ENCODE peak calls at places on chromosomes 4 and X, in eight cellular contexts. One of them, this sample, is unnamed.

GRCh38 chr4:2352729-2353221 is 65.7 kb downstream of the ZFYVE28 start:
- DNase-seq in T-cell: no peak
- DNase-seq in brain microvascular endothelial cell: no peak
- DNase-seq in GM04504: no peak
- DNase-seq in CD4-positive, CD25-positive, alpha-beta regulatory T cell: no peak
- DNase-seq in GM06990: no peak
- DNase-seq in nephron progenitor cell: no peak
- DNase-seq in H9: no peak
- DNase-seq in this sample: no peak

GRCh38 chr4:82452026-82452425 is 21.6 kb downstream of the ENOPH1 start:
- DNase-seq in CD4-positive, CD25-positive, alpha-beta regulatory T cell: no peak
- DNase-seq in GM06990: no peak
- DNase-seq in nephron progenitor cell: no peak
- DNase-seq in GM04504: no peak
- DNase-seq in brain microvascular endothelial cell: no peak
- DNase-seq in T-cell: no peak
- DNase-seq in H9: no peak
- DNase-seq in this sample: no peak

GRCh38 chr4:55868691-55869090 is 15.2 kb downstream of the EXOC1 start:
- DNase-seq in GM06990: no peak
- DNase-seq in H9: no peak
- DNase-seq in T-cell: no peak
- DNase-seq in GM04504: no peak
- DNase-seq in brain microvascular endothelial cell: no peak
- DNase-seq in CD4-positive, CD25-positive, alpha-beta regulatory T cell: no peak
- DNase-seq in nephron progenitor cell: no peak
- DNase-seq in this sample: no peak

GRCh38 chrX:14501312-14501711 is 28.0 kb upstream of the GLRA2 start:
- DNase-seq in GM06990: no peak
- DNase-seq in H9: no peak
- DNase-seq in T-cell: no peak
- DNase-seq in CD4-positive, CD25-positive, alpha-beta regulatory T cell: no peak
- DNase-seq in brain microvascular endothelial cell: no peak
- DNase-seq in GM04504: no peak
- DNase-seq in nephron progenitor cell: no peak
- DNase-seq in this sample: no peak

GRCh38 chr4:37415845-37416369 is 171.4 kb downstream of the NWD2 start:
- DNase-seq in GM04504: no peak
- DNase-seq in T-cell: no peak
- DNase-seq in GM06990: no peak
- DNase-seq in CD4-positive, CD25-positive, alpha-beta regulatory T cell: no peak
- DNase-seq in nephron progenitor cell: no peak
- DNase-seq in H9: peak
- DNase-seq in brain microvascular endothelial cell: no peak
- DNase-seq in this sample: no peak

GRCh38 chrX:46572295-46572936 is 1.1 kb upstream of the CHST7 start:
- DNase-seq in GM04504: no peak
- DNase-seq in brain microvascular endothelial cell: no peak
- DNase-seq in GM06990: peak
- DNase-seq in CD4-positive, CD25-positive, alpha-beta regulatory T cell: peak
- DNase-seq in T-cell: no peak
- DNase-seq in H9: no peak
- DNase-seq in nephron progenitor cell: no peak
- DNase-seq in this sample: no peak

GRCh38 chr4:54941994-54942552 is 183.3 kb downstream of the KDR start:
- DNase-seq in T-cell: peak
- DNase-seq in brain microvascular endothelial cell: no peak
- DNase-seq in nephron progenitor cell: no peak
- DNase-seq in GM06990: no peak
- DNase-seq in GM04504: no peak
- DNase-seq in H9: no peak
- DNase-seq in CD4-positive, CD25-positive, alpha-beta regulatory T cell: peak
- DNase-seq in this sample: no peak

GRCh38 chr4:69832326-69833030 is 27.5 kb downstream of the SULT1E1 start:
- DNase-seq in GM06990: no peak
- DNase-seq in CD4-positive, CD25-positive, alpha-beta regulatory T cell: no peak
- DNase-seq in brain microvascular endothelial cell: no peak
- DNase-seq in H9: no peak
- DNase-seq in GM04504: no peak
- DNase-seq in nephron progenitor cell: no peak
- DNase-seq in T-cell: no peak
- DNase-seq in this sample: no peak

GRCh38 chr4:146095091-146095690 is 80.3 kb upstream of the LSM6 start:
- DNase-seq in GM06990: no peak
- DNase-seq in CD4-positive, CD25-positive, alpha-beta regulatory T cell: peak
- DNase-seq in nephron progenitor cell: peak
- DNase-seq in brain microvascular endothelial cell: peak
- DNase-seq in H9: no peak
- DNase-seq in GM04504: peak
- DNase-seq in T-cell: no peak
- DNase-seq in this sample: no peak

GRCh38 chrX:27186671-27187070 is 276.5 kb downstream of the PPP4R3C start:
- DNase-seq in T-cell: peak
- DNase-seq in GM04504: peak
- DNase-seq in brain microvascular endothelial cell: peak
- DNase-seq in nephron progenitor cell: peak
- DNase-seq in GM06990: no peak
- DNase-seq in H9: peak
- DNase-seq in CD4-positive, CD25-positive, alpha-beta regulatory T cell: peak
- DNase-seq in this sample: peak

GRCh38 chr4:185311113-185311888 is 84.4 kb downstream of the LRP2BP start:
- DNase-seq in GM04504: no peak
- DNase-seq in H9: no peak
- DNase-seq in GM06990: peak
- DNase-seq in CD4-positive, CD25-positive, alpha-beta regulatory T cell: no peak
- DNase-seq in nephron progenitor cell: no peak
- DNase-seq in T-cell: no peak
- DNase-seq in brain microvascular endothelial cell: no peak
- DNase-seq in this sample: peak

GRCh38 chrX:120380699-120381098 is 18.8 kb downstream of the ATP1B4 start:
- DNase-seq in GM04504: no peak
- DNase-seq in T-cell: no peak
- DNase-seq in nephron progenitor cell: no peak
- DNase-seq in brain microvascular endothelial cell: no peak
- DNase-seq in CD4-positive, CD25-positive, alpha-beta regulatory T cell: peak
- DNase-seq in GM06990: no peak
- DNase-seq in H9: peak
- DNase-seq in this sample: no peak

GRCh38 chr4:150938417-150938816 is 76.7 kb downstream of the LRBA start:
- DNase-seq in T-cell: no peak
- DNase-seq in H9: peak
- DNase-seq in CD4-positive, CD25-positive, alpha-beta regulatory T cell: no peak
- DNase-seq in nephron progenitor cell: no peak
- DNase-seq in brain microvascular endothelial cell: no peak
- DNase-seq in GM04504: no peak
- DNase-seq in GM06990: no peak
- DNase-seq in this sample: no peak

GRCh38 chrX:13371191-13371590 is 51.3 kb upstream of the ATXN3L start:
- DNase-seq in GM04504: no peak
- DNase-seq in GM06990: no peak
- DNase-seq in brain microvascular endothelial cell: no peak
- DNase-seq in T-cell: no peak
- DNase-seq in H9: no peak
- DNase-seq in nephron progenitor cell: no peak
- DNase-seq in CD4-positive, CD25-positive, alpha-beta regulatory T cell: no peak
- DNase-seq in this sample: no peak

GRCh38 chr4:171561419-171561818 is 251.8 kb upstream of the GALNTL6 start:
- DNase-seq in GM06990: no peak
- DNase-seq in GM04504: no peak
- DNase-seq in nephron progenitor cell: no peak
- DNase-seq in H9: no peak
- DNase-seq in T-cell: no peak
- DNase-seq in CD4-positive, CD25-positive, alpha-beta regulatory T cell: no peak
- DNase-seq in brain microvascular endothelial cell: no peak
- DNase-seq in this sample: no peak

GRCh38 chr4:61666248-61666647 is 466.1 kb downstream of the ADGRL3 start:
- DNase-seq in nephron progenitor cell: no peak
- DNase-seq in brain microvascular endothelial cell: no peak
- DNase-seq in CD4-positive, CD25-positive, alpha-beta regulatory T cell: no peak
- DNase-seq in H9: no peak
- DNase-seq in GM06990: no peak
- DNase-seq in T-cell: no peak
- DNase-seq in GM04504: no peak
- DNase-seq in this sample: no peak

GRCh38 chr4:6383929-6384328 is 88.5 kb downstream of the PPP2R2C start:
- DNase-seq in nephron progenitor cell: no peak
- DNase-seq in GM06990: no peak
- DNase-seq in GM04504: no peak
- DNase-seq in T-cell: no peak
- DNase-seq in CD4-positive, CD25-positive, alpha-beta regulatory T cell: no peak
- DNase-seq in H9: no peak
- DNase-seq in brain microvascular endothelial cell: no peak
- DNase-seq in this sample: no peak

GRCh38 chr4:83828601-83829000 is 292.7 kb downstream of the GPAT3 start:
- DNase-seq in GM06990: no peak
- DNase-seq in H9: no peak
- DNase-seq in T-cell: no peak
- DNase-seq in CD4-positive, CD25-positive, alpha-beta regulatory T cell: no peak
- DNase-seq in nephron progenitor cell: no peak
- DNase-seq in brain microvascular endothelial cell: no peak
- DNase-seq in GM04504: no peak
- DNase-seq in this sample: no peak

GRCh38 chr4:77432702-77433101 is 172.9 kb upstream of the CXCL13 start:
- DNase-seq in H9: no peak
- DNase-seq in nephron progenitor cell: no peak
- DNase-seq in CD4-positive, CD25-positive, alpha-beta regulatory T cell: no peak
- DNase-seq in brain microvascular endothelial cell: no peak
- DNase-seq in GM04504: no peak
- DNase-seq in T-cell: no peak
- DNase-seq in GM06990: no peak
- DNase-seq in this sample: no peak

GRCh38 chr4:183099537-183100297 is 660 bp downstream of the WWC2 start:
- DNase-seq in T-cell: no peak
- DNase-seq in brain microvascular endothelial cell: no peak
- DNase-seq in GM04504: no peak
- DNase-seq in nephron progenitor cell: peak
- DNase-seq in H9: peak
- DNase-seq in CD4-positive, CD25-positive, alpha-beta regulatory T cell: no peak
- DNase-seq in GM06990: no peak
- DNase-seq in this sample: no peak

GRCh38 chr4:131613086-131613823 is 1535.8 kb upstream of the PCDH10 start:
- DNase-seq in GM04504: no peak
- DNase-seq in CD4-positive, CD25-positive, alpha-beta regulatory T cell: no peak
- DNase-seq in nephron progenitor cell: no peak
- DNase-seq in T-cell: no peak
- DNase-seq in brain microvascular endothelial cell: no peak
- DNase-seq in H9: no peak
- DNase-seq in GM06990: no peak
- DNase-seq in this sample: no peak

GRCh38 chr4:16860506-16860905 is 37.9 kb downstream of the LDB2 start:
- DNase-seq in H9: no peak
- DNase-seq in nephron progenitor cell: no peak
- DNase-seq in T-cell: no peak
- DNase-seq in CD4-positive, CD25-positive, alpha-beta regulatory T cell: no peak
- DNase-seq in GM04504: peak
- DNase-seq in GM06990: no peak
- DNase-seq in brain microvascular endothelial cell: peak
- DNase-seq in this sample: no peak

GRCh38 chrX:38770152-38770551 is 31.1 kb upstream of the MID1IP1 start:
- DNase-seq in nephron progenitor cell: no peak
- DNase-seq in brain microvascular endothelial cell: no peak
- DNase-seq in T-cell: no peak
- DNase-seq in GM04504: no peak
- DNase-seq in H9: no peak
- DNase-seq in GM06990: no peak
- DNase-seq in CD4-positive, CD25-positive, alpha-beta regulatory T cell: no peak
- DNase-seq in this sample: no peak

GRCh38 chr4:78235800-78236199 is 178.7 kb downstream of the FRAS1 start:
- DNase-seq in CD4-positive, CD25-positive, alpha-beta regulatory T cell: no peak
- DNase-seq in T-cell: no peak
- DNase-seq in GM04504: no peak
- DNase-seq in brain microvascular endothelial cell: no peak
- DNase-seq in H9: no peak
- DNase-seq in GM06990: no peak
- DNase-seq in nephron progenitor cell: no peak
- DNase-seq in this sample: no peak

GRCh38 chr4:152885185-152885584 is 50.9 kb upstream of the FHDC1 start:
- DNase-seq in nephron progenitor cell: no peak
- DNase-seq in CD4-positive, CD25-positive, alpha-beta regulatory T cell: no peak
- DNase-seq in GM04504: no peak
- DNase-seq in brain microvascular endothelial cell: no peak
- DNase-seq in H9: no peak
- DNase-seq in T-cell: no peak
- DNase-seq in GM06990: no peak
- DNase-seq in this sample: no peak

GRCh38 chr4:113524096-113524495 is 237.4 kb downstream of the CAMK2D start:
- DNase-seq in GM04504: no peak
- DNase-seq in CD4-positive, CD25-positive, alpha-beta regulatory T cell: no peak
- DNase-seq in nephron progenitor cell: no peak
- DNase-seq in GM06990: peak
- DNase-seq in brain microvascular endothelial cell: no peak
- DNase-seq in H9: no peak
- DNase-seq in T-cell: no peak
- DNase-seq in this sample: peak

GRCh38 chrX:44637282-44637681 is 94.6 kb upstream of the FUNDC1 start:
- DNase-seq in nephron progenitor cell: no peak
- DNase-seq in GM04504: no peak
- DNase-seq in T-cell: no peak
- DNase-seq in CD4-positive, CD25-positive, alpha-beta regulatory T cell: no peak
- DNase-seq in brain microvascular endothelial cell: no peak
- DNase-seq in GM06990: no peak
- DNase-seq in H9: no peak
- DNase-seq in this sample: no peak

GRCh38 chrX:23804578-23804977 is 21.6 kb downstream of the SAT1 start:
- DNase-seq in GM04504: no peak
- DNase-seq in CD4-positive, CD25-positive, alpha-beta regulatory T cell: no peak
- DNase-seq in nephron progenitor cell: no peak
- DNase-seq in brain microvascular endothelial cell: no peak
- DNase-seq in T-cell: no peak
- DNase-seq in GM06990: no peak
- DNase-seq in H9: no peak
- DNase-seq in this sample: no peak

GRCh38 chrX:110310896-110311295 is 7.0 kb downstream of the AMMECR1 start:
- DNase-seq in GM04504: no peak
- DNase-seq in nephron progenitor cell: no peak
- DNase-seq in CD4-positive, CD25-positive, alpha-beta regulatory T cell: no peak
- DNase-seq in brain microvascular endothelial cell: no peak
- DNase-seq in GM06990: no peak
- DNase-seq in H9: no peak
- DNase-seq in T-cell: peak
- DNase-seq in this sample: no peak

GRCh38 chrX:29724316-29724715 is 491.0 kb upstream of the MAGEB2 start:
- DNase-seq in CD4-positive, CD25-positive, alpha-beta regulatory T cell: no peak
- DNase-seq in T-cell: no peak
- DNase-seq in GM04504: no peak
- DNase-seq in brain microvascular endothelial cell: no peak
- DNase-seq in GM06990: no peak
- DNase-seq in nephron progenitor cell: no peak
- DNase-seq in H9: no peak
- DNase-seq in this sample: no peak

GRCh38 chrX:73215263-73215662 is 612 bp upstream of the NAP1L2 start:
- DNase-seq in GM04504: no peak
- DNase-seq in GM06990: no peak
- DNase-seq in T-cell: peak
- DNase-seq in H9: no peak
- DNase-seq in nephron progenitor cell: no peak
- DNase-seq in CD4-positive, CD25-positive, alpha-beta regulatory T cell: peak
- DNase-seq in brain microvascular endothelial cell: no peak
- DNase-seq in this sample: no peak

GRCh38 chr4:100041646-100042045 is 91.6 kb upstream of the H2AZ1 start:
- DNase-seq in GM06990: no peak
- DNase-seq in brain microvascular endothelial cell: no peak
- DNase-seq in H9: no peak
- DNase-seq in CD4-positive, CD25-positive, alpha-beta regulatory T cell: no peak
- DNase-seq in GM04504: no peak
- DNase-seq in nephron progenitor cell: no peak
- DNase-seq in T-cell: no peak
- DNase-seq in this sample: no peak

GRCh38 chr4:52266537-52267137 is 215.5 kb downstream of the SPATA18 start:
- DNase-seq in CD4-positive, CD25-positive, alpha-beta regulatory T cell: no peak
- DNase-seq in GM04504: no peak
- DNase-seq in brain microvascular endothelial cell: no peak
- DNase-seq in T-cell: no peak
- DNase-seq in GM06990: no peak
- DNase-seq in H9: no peak
- DNase-seq in nephron progenitor cell: no peak
- DNase-seq in this sample: no peak

This sample was measured in GM12864.